ENCODE peak calls at places on chromosomes 5 and 9, in four cellular contexts. C is ovary, A is kidney, V is HCT116. U is an unnamed sample.

GRCh38 chr5:54758038-54758437 is 227.4 kb downstream of the ESM1 start:
- DNase-seq in C (no peak), A (no peak), V (no peak), U (no peak)

GRCh38 chr9:36980148-36980974 is 53.7 kb downstream of the PAX5 start:
- DNase-seq in C (no peak), A (no peak), V (peak), U (no peak)

GRCh38 chr5:149073217-149073616 is 10.4 kb upstream of the SH3TC2 start:
- DNase-seq in V (no peak), C (no peak), A (no peak), U (no peak)

GRCh38 chr9:126165755-126166154 is 160.9 kb upstream of the MVB12B start:
- DNase-seq in V (no peak), A (no peak), C (no peak), U (no peak)

GRCh38 chr5:33984671-33985124 is at the start of gene SLC45A2:
- DNase-seq in A (no peak), C (no peak), V (no peak), U (no peak)

GRCh38 chr5:59992206-59992605 is 98.7 kb upstream of the PDE4D start:
- DNase-seq in C (no peak), V (no peak), A (no peak), U (no peak)

GRCh38 chr5:172274951-172275753 is 8.4 kb downstream of the UBTD2 start:
- DNase-seq in A (no peak), C (no peak), V (no peak), U (no peak)

GRCh38 chr9:119268985-119269384 is 100.2 kb downstream of the BRINP1 start:
- DNase-seq in A (no peak), V (no peak), C (no peak), U (no peak)

GRCh38 chr5:43313854-43314457 is 744 bp upstream of the HMGCS1 start:
- DNase-seq in V (no peak), A (no peak), C (peak), U (peak)

GRCh38 chr9:98168952-98169488 is 23.4 kb downstream of the CORO2A start:
- DNase-seq in C (no peak), A (no peak), V (no peak), U (no peak)

GRCh38 chr5:15737882-15738677 is 238.1 kb downstream of the FBXL7 start:
- DNase-seq in A (no peak), C (no peak), V (no peak), U (no peak)

GRCh38 chr9:83034026-83034425 is 28.9 kb downstream of the RASEF start:
- DNase-seq in C (no peak), A (no peak), V (no peak), U (no peak)

GRCh38 chr9:110208031-110208430 is at the start of gene C9orf152:
- DNase-seq in A (no peak), V (no peak), C (no peak), U (peak)

GRCh38 chr5:12861891-12862290 is 957.6 kb upstream of the CTNND2 start:
- DNase-seq in V (no peak), A (no peak), C (no peak), U (no peak)

GRCh38 chr9:105223544-105224140 is 20.8 kb upstream of the SLC44A1 start:
- DNase-seq in V (no peak), C (no peak), A (no peak), U (no peak)

GRCh38 chr9:98888794-98889495 is 54.8 kb upstream of the COL15A1 start:
- DNase-seq in C (no peak), V (no peak), A (no peak), U (no peak)

GRCh38 chr9:109166771-109167601 is at the start of gene FRRS1L:
- DNase-seq in V (no peak), C (peak), A (no peak), U (no peak)

GRCh38 chr5:95148453-95148852 is 136.4 kb downstream of the MCTP1 start:
- DNase-seq in C (no peak), V (no peak), A (no peak), U (no peak)

GRCh38 chr9:98495530-98495929 is 213.2 kb downstream of the GABBR2 start:
- DNase-seq in A (no peak), V (no peak), C (no peak), U (no peak)

GRCh38 chr5:11130111-11130510 is 369.1 kb upstream of the DAP start:
- DNase-seq in A (no peak), C (no peak), V (no peak), U (no peak)

GRCh38 chr5:76372320-76373054 is 30.6 kb upstream of the IQGAP2 start:
- DNase-seq in A (no peak), C (no peak), V (peak), U (no peak)

GRCh38 chr5:154406231-154406630 is 39.6 kb upstream of the SAP30L start:
- DNase-seq in V (peak), A (no peak), C (peak), U (no peak)

GRCh38 chr5:68419637-68420452 is 204.3 kb downstream of the PIK3R1 start:
- DNase-seq in A (peak), C (peak), V (no peak), U (no peak)

GRCh38 chr5:77076961-77077820 is 9.9 kb downstream of the ZBED3 start:
- DNase-seq in C (peak), A (peak), V (no peak), U (peak)

GRCh38 chr5:74409737-74410136 is 230.8 kb downstream of the ENC1 start:
- DNase-seq in V (no peak), C (no peak), A (no peak), U (no peak)
- H3K27ac ChIP-seq in V (no peak), C (no peak), A (no peak), U (peak)

DNA sequence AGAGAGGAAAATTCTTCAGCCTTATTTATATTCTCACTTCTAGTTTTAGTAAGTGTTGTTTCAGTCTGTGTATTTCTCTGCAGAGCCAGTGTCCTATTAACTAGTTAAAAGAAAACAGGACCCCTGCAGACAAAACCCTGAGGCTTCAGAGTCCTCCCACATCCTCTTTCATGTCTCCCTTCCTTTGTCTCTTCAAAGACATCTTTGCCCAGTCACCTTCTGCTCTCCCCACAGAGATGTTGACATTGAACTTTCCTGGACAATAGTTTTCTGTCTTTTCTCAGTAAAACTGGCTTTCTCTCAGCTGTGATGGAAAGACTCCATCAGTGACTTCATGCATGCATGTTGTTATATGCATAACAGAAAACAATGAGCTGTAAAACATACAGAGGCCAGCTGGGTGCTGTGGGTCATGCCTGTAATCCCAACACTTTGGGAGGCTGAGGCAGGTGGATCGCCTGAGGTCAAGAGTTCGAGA is 20.2 kb downstream of the GRAMD2B start:
- DNase-seq in C (no peak), A (no peak), V (no peak), U (no peak)
- H3K4me3 ChIP-seq in C (no peak), A (no peak), V (no peak), U (no peak)

GRCh38 chr9:129328357-129329103 is 150.5 kb upstream of the IER5L start:
- DNase-seq in A (no peak), C (peak), V (no peak), U (no peak)
- H3K27ac ChIP-seq in A (peak), C (no peak), V (no peak), U (no peak)

GRCh38 chr5:61489574-61489973 is 157.5 kb downstream of the ZSWIM6 start:
- DNase-seq in V (no peak), A (no peak), C (no peak), U (no peak)

GRCh38 chr5:61498121-61498520 is 166.1 kb downstream of the ZSWIM6 start:
- DNase-seq in C (no peak), A (no peak), V (no peak), U (no peak)

GRCh38 chr5:61496406-61497307 is 164.6 kb downstream of the ZSWIM6 start:
- DNase-seq in C (no peak), A (no peak), V (no peak), U (no peak)

DNA sequence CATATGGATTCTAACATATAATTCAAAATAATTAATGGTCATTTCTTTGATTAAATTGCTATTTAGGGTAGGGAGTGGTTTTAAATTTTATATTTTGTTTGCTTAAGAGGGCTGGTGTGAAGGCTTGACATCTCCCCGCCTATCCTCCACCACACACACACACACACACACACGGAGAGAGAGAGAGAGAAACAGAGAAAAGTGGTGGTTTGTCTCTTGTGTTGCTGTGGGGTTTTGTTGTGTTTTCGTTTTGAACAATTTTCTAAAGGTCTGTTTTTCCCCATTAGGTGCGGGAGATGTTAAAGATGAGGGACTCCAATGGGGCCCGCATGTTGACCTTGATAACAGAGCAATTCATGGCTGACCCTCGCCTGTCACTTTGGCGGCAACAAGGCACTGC is 161.9 kb downstream of the ZSWIM6 start:
- DNase-seq in A (no peak), V (no peak), C (no peak), U (no peak)
- H3K4me3 ChIP-seq in A (no peak), V (no peak), C (no peak), U (no peak)